ENCODE peak calls at places on chromosomes 1 and 21, in six cellular contexts. N is suprapubic skin, B is A549, M is heart left ventricle, U is ovary, T is tibial nerve. A is an unnamed sample.

GRCh38 chr1:13799502-13800283 is 99.7 kb downstream of the PRDM2 start:
- DNase-seq in U (no peak), T (no peak), M (no peak), N (no peak), B (no peak), A (no peak)

GRCh38 chr1:172326171-172326570 is 94.3 kb upstream of the C1orf105 start:
- DNase-seq in N (no peak), U (no peak), B (no peak), T (no peak), M (no peak), A (no peak)

GRCh38 chr1:115828101-115829022 is 12.6 kb downstream of the NHLH2 start:
- DNase-seq in M (peak; percentile 27), B (no peak), N (peak; percentile 65), T (no peak), U (peak; percentile 17), A (no peak)

GRCh38 chr1:46467183-46467504 is 22.5 kb upstream of the DMBX1 start:
- DNase-seq in N (no peak), U (no peak), T (no peak), M (no peak), B (no peak), A (no peak)

GRCh38 chr1:149965440-149965839 is 28.8 kb upstream of the MTMR11 start:
- DNase-seq in U (no peak), N (no peak), T (no peak), B (no peak), M (no peak), A (no peak)

GRCh38 chr21:44920694-44921604 is at the start of gene ITGB2:
- DNase-seq in T (no peak), M (peak; percentile 64), N (no peak), U (no peak), B (no peak), A (no peak)

GRCh38 chr1:203628185-203628996 is 1.8 kb downstream of the ATP2B4 start:
- DNase-seq in M (peak; percentile 60), U (peak; percentile 52), N (peak; percentile 80), T (peak; percentile 31), B (no peak), A (no peak)

GRCh38 chr21:32545948-32546441 is 39.3 kb downstream of the TCP10L start:
- DNase-seq in B (no peak), U (no peak), T (no peak), N (no peak), M (no peak), A (no peak)

GRCh38 chr1:12124693-12125421 is 41.9 kb upstream of the TNFRSF1B start:
- DNase-seq in B (peak; percentile 24), U (peak; percentile 80), T (peak; percentile 87), N (peak; percentile 89), M (peak; percentile 76), A (no peak)

GRCh38 chr1:241775021-241775420 is 73.0 kb upstream of the EXO1 start:
- DNase-seq in U (no peak), M (no peak), B (no peak), N (no peak), T (no peak), A (no peak)

GRCh38 chr1:18866314-18866713 is 6.9 kb upstream of the TAS1R2 start:
- DNase-seq in N (no peak), U (no peak), B (no peak), M (no peak), T (no peak), A (no peak)

GRCh38 chr1:212608956-212609700 is 567 bp downstream of the ATF3 start:
- DNase-seq in B (peak; percentile 41), T (peak; percentile 23), M (peak; percentile 54), U (peak; percentile 42), N (peak; percentile 78), A (peak; percentile 36)

GRCh38 chr1:6260433-6260934 is 414 bp downstream of the GPR153 start:
- DNase-seq in B (no peak), U (peak; percentile 47), T (no peak), M (no peak), N (no peak), A (no peak)

GRCh38 chr1:6261615-6261995 is 707 bp upstream of the GPR153 start:
- DNase-seq in T (no peak), B (no peak), U (no peak), N (no peak), M (no peak), A (no peak)

GRCh38 chr1:6258675-6259074 is 2.2 kb downstream of the GPR153 start:
- DNase-seq in U (no peak), N (no peak), M (no peak), B (no peak), T (no peak), A (no peak)

GRCh38 chr1:6260961-6261614 is at the start of gene GPR153:
- DNase-seq in B (no peak), M (peak; percentile 65), U (no peak), T (no peak), N (peak; percentile 79), A (no peak)

DNA sequence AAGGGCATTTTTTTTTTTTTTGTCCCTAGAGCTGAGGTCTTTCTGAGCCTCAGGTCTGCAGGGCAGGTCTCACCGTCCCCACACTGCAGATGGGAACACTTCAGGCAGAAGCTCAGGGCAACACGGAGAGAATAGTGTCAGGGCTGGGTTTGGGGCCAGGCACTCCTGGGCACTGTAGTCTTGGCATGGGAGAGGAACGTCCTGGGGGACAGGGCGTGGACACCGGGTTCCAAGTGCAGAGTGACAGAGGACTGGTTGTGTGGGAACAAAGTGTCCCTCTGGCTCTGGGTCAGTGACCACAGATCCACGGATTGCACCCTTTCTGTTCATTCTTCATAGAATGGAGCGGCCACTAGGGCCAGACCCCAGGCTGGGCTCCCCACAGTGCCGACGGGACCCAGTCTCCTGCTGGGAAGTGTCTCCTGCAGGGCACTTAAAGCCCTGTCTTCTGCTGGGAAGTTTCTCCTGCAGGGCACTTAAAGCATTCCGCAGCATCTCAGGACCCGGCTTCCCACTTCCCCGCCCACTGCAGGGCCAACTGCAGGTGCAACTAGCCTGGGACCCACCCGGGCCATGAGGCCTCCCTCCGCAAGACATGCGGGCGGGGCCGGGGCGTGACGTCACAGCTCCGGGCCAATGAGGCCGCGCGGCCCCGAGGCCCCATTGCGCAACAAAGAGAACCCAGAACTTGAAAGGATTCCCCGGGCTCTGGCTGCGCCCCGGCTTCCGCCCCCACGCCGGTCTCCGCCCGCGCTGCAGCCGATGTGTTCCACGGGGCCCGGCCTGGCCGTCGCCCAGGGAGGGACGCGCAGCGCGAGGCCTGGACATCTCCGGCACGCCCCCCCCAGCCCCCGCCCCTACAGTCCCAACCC is 1.2 kb downstream of the GPR153 start:
- DNase-seq in B (peak; percentile 70), U (peak; percentile 87), T (peak; percentile 78), N (peak; percentile 89), M (peak; percentile 82), A (peak; percentile 81)
- TF ChIP-seq POLR2A in B (no peak), U (no peak), T (no peak), N (no peak), M (no peak), A (no peak)

GRCh38 chr1:211382714-211383480 is 56.3 kb downstream of the TRAF5 start:
- DNase-seq in N (peak; percentile 94), B (peak; percentile 88), M (peak; percentile 96), T (peak; percentile 77), U (peak; percentile 92), A (peak; percentile 79)
- TF ChIP-seq POLR2A in N (peak; percentile 87), B (peak; percentile 95), M (peak; percentile 93), T (peak; percentile 90), U (peak; percentile 96), A (peak; percentile 97)

GRCh38 chr1:58815069-58815679 is 31.3 kb upstream of the JUN start:
- DNase-seq in M (peak; percentile 90), U (peak; percentile 77), B (peak; percentile 68), T (peak; percentile 59), N (peak; percentile 89), A (peak; percentile 74)
- TF ChIP-seq POLR2A in M (no peak), U (no peak), B (peak; percentile 29), T (no peak), N (no peak), A (peak; percentile 54)

GRCh38 chr1:155911156-155912055 is at the start of gene RIT1:
- DNase-seq in M (peak; percentile 90), B (peak; percentile 84), T (peak; percentile 84), N (peak; percentile 93), U (peak; percentile 84), A (peak; percentile 80)
- TF ChIP-seq POLR2A in M (peak; percentile 63), B (peak; percentile 55), T (peak; percentile 72), N (peak; percentile 55), U (peak; percentile 59), A (peak; percentile 81)

DNA sequence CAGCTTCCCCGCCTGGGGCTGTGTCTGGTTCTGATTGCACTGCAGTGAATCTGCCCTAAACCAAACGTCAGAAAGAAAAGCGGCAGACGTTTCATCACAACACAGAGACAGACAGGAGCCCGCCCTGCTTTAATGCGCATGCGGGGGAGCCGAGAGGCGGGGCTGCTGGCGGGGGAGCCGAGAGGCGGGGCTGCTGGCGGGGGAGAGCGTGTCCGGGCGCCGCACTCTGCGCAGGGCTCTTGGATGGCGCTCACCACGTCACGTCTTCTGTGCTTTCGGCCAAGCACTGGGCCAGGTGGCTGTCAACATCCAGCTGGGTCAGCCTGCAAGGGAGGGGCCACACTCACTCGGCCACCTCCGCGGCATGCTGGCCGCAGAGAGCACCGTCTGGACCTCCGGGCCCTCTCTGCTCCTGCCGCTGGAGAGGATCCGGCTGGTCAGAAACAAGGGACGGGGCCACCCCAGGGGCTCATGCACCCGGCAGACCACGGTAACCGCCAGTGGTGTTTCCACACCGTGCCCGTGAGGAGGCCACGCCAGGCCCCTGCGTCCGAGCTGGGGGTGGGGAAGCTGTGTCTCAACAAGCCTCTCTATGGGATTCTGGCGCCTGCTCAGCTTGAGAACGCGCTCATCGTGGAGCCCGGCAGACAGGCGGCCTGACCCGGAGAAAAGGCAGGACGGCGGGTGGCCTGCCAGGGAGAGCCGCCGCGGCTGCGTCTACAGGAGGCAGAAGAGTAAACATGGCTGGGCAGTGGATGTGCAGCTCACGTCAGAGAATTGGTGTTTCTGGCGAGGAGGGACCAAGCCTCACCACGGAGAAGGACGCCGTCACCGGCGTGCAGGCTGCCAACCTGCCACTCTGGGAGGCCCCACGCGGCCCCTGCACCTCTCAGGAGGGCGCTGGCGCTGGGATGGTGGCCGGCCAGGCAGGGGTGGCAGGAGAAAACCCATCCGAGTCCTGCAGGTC is 4.8 kb downstream of the FAAP20 start:
- DNase-seq in N (peak; percentile 96), U (peak; percentile 89), B (peak; percentile 71), T (peak; percentile 92), M (peak; percentile 93), A (peak; percentile 83)
- TF ChIP-seq POLR2A in N (no peak), U (peak; percentile 83), B (peak; percentile 29), T (peak; percentile 84), M (peak; percentile 82), A (peak; percentile 52)

A was measured in H54.